ENCODE peak calls at places on chromosome 13, in ten cellular contexts. One of them, this sample, is unnamed.

GRCh38 chr13:28471408-28471807 is 23.5 kb downstream of the FLT1 start:
- DNase-seq in breast epithelium: no peak
- DNase-seq in prostate gland: no peak
- DNase-seq in ovary: no peak
- DNase-seq in GM12878: no peak
- DNase-seq in A549: no peak
- DNase-seq in stomach: no peak
- DNase-seq in lower leg skin: no peak
- DNase-seq in right lobe of liver: no peak
- DNase-seq in transverse colon: no peak
- DNase-seq in this sample: no peak

GRCh38 chr13:32150239-32150638 is 118.7 kb downstream of the FRY start:
- DNase-seq in stomach: no peak
- DNase-seq in GM12878: no peak
- DNase-seq in breast epithelium: no peak
- DNase-seq in A549: no peak
- DNase-seq in right lobe of liver: no peak
- DNase-seq in lower leg skin: no peak
- DNase-seq in ovary: no peak
- DNase-seq in prostate gland: no peak
- DNase-seq in transverse colon: no peak
- DNase-seq in this sample: no peak

GRCh38 chr13:76980075-76980718 is 11.7 kb upstream of the CLN5 start:
- DNase-seq in A549: peak
- DNase-seq in lower leg skin: peak
- DNase-seq in right lobe of liver: peak
- DNase-seq in transverse colon: peak
- DNase-seq in prostate gland: peak
- DNase-seq in stomach: peak
- DNase-seq in breast epithelium: peak
- DNase-seq in GM12878: no peak
- DNase-seq in ovary: peak
- DNase-seq in this sample: peak

GRCh38 chr13:104143760-104144406 is 1077.7 kb upstream of the SLC10A2 start:
- DNase-seq in breast epithelium: no peak
- DNase-seq in prostate gland: peak
- DNase-seq in ovary: no peak
- DNase-seq in GM12878: no peak
- DNase-seq in transverse colon: no peak
- DNase-seq in right lobe of liver: no peak
- DNase-seq in stomach: no peak
- DNase-seq in A549: no peak
- DNase-seq in lower leg skin: no peak
- DNase-seq in this sample: no peak

GRCh38 chr13:77460195-77460594 is 75.3 kb upstream of the SCEL start:
- DNase-seq in stomach: peak
- DNase-seq in A549: no peak
- DNase-seq in ovary: no peak
- DNase-seq in right lobe of liver: peak
- DNase-seq in prostate gland: peak
- DNase-seq in transverse colon: no peak
- DNase-seq in lower leg skin: peak
- DNase-seq in breast epithelium: no peak
- DNase-seq in GM12878: peak
- DNase-seq in this sample: peak

GRCh38 chr13:36420437-36420891 is 11.8 kb upstream of the CCNA1 start:
- DNase-seq in lower leg skin: peak
- DNase-seq in GM12878: peak
- DNase-seq in breast epithelium: peak
- DNase-seq in right lobe of liver: peak
- DNase-seq in prostate gland: peak
- DNase-seq in stomach: peak
- DNase-seq in ovary: peak
- DNase-seq in transverse colon: peak
- DNase-seq in A549: peak
- DNase-seq in this sample: peak

GRCh38 chr13:60572003-60572792 is 175.2 kb downstream of the TDRD3 start:
- DNase-seq in breast epithelium: no peak
- DNase-seq in lower leg skin: no peak
- DNase-seq in prostate gland: no peak
- DNase-seq in A549: no peak
- DNase-seq in transverse colon: no peak
- DNase-seq in stomach: no peak
- DNase-seq in ovary: no peak
- DNase-seq in right lobe of liver: no peak
- DNase-seq in GM12878: no peak
- DNase-seq in this sample: no peak

GRCh38 chr13:99605417-99606321 is 104.4 kb downstream of the TM9SF2 start:
- DNase-seq in breast epithelium: no peak
- DNase-seq in A549: peak
- DNase-seq in GM12878: no peak
- DNase-seq in lower leg skin: peak
- DNase-seq in stomach: peak
- DNase-seq in right lobe of liver: peak
- DNase-seq in prostate gland: peak
- DNase-seq in ovary: peak
- DNase-seq in transverse colon: peak
- DNase-seq in this sample: peak

DNA sequence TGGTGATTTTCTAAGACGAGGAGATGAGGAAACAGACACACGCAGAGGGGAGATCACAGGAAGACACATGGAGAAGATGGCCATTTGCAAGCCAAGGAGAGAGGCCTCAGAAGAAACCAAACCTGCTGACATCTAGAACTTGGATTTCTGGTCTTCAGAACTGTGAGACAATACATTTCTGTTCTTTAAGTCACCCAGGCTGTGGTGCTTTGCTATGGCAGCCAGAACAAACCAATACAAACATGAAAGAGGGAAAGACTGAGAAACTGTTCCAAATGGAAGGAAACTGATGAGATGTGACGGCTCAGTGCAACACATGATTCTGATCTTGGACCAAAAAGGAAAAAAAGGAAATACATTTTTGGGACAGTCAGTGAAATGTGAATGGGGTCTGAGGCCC is 30.1 kb upstream of the SACS start:
- DNase-seq in lower leg skin: no peak
- DNase-seq in transverse colon: no peak
- DNase-seq in breast epithelium: no peak
- DNase-seq in A549: no peak
- DNase-seq in prostate gland: no peak
- DNase-seq in GM12878: no peak
- DNase-seq in stomach: no peak
- DNase-seq in ovary: no peak
- DNase-seq in right lobe of liver: no peak
- DNase-seq in this sample: no peak
- TF ChIP-seq POLR2A in lower leg skin: no peak
- TF ChIP-seq POLR2A in transverse colon: no peak
- TF ChIP-seq POLR2A in breast epithelium: no peak
- TF ChIP-seq POLR2A in A549: no peak
- TF ChIP-seq POLR2A in prostate gland: no peak
- TF ChIP-seq POLR2A in GM12878: no peak
- TF ChIP-seq POLR2A in stomach: no peak
- TF ChIP-seq POLR2A in ovary: no peak
- TF ChIP-seq POLR2A in right lobe of liver: no peak
- TF ChIP-seq POLR2A in this sample: no peak

GRCh38 chr13:110311721-110312668 is 4.9 kb downstream of the COL4A2 start:
- DNase-seq in stomach: no peak
- DNase-seq in ovary: no peak
- DNase-seq in transverse colon: no peak
- DNase-seq in prostate gland: no peak
- DNase-seq in right lobe of liver: no peak
- DNase-seq in breast epithelium: peak
- DNase-seq in lower leg skin: peak
- DNase-seq in GM12878: no peak
- DNase-seq in A549: no peak
- DNase-seq in this sample: no peak

GRCh38 chr13:110312669-110313031 is 5.6 kb downstream of the COL4A2 start:
- DNase-seq in GM12878: no peak
- DNase-seq in stomach: no peak
- DNase-seq in right lobe of liver: no peak
- DNase-seq in transverse colon: no peak
- DNase-seq in breast epithelium: peak
- DNase-seq in prostate gland: no peak
- DNase-seq in A549: no peak
- DNase-seq in ovary: no peak
- DNase-seq in lower leg skin: peak
- DNase-seq in this sample: no peak

GRCh38 chr13:110316196-110316595 is 9.1 kb downstream of the COL4A2 start:
- DNase-seq in A549: no peak
- DNase-seq in transverse colon: no peak
- DNase-seq in stomach: no peak
- DNase-seq in lower leg skin: peak
- DNase-seq in right lobe of liver: no peak
- DNase-seq in GM12878: no peak
- DNase-seq in ovary: no peak
- DNase-seq in breast epithelium: peak
- DNase-seq in prostate gland: no peak
- DNase-seq in this sample: no peak

GRCh38 chr13:110317093-110317492 is 10.0 kb downstream of the COL4A2 start:
- DNase-seq in transverse colon: no peak
- DNase-seq in stomach: no peak
- DNase-seq in prostate gland: no peak
- DNase-seq in lower leg skin: peak
- DNase-seq in right lobe of liver: no peak
- DNase-seq in A549: no peak
- DNase-seq in breast epithelium: peak
- DNase-seq in ovary: no peak
- DNase-seq in GM12878: no peak
- DNase-seq in this sample: no peak

DNA sequence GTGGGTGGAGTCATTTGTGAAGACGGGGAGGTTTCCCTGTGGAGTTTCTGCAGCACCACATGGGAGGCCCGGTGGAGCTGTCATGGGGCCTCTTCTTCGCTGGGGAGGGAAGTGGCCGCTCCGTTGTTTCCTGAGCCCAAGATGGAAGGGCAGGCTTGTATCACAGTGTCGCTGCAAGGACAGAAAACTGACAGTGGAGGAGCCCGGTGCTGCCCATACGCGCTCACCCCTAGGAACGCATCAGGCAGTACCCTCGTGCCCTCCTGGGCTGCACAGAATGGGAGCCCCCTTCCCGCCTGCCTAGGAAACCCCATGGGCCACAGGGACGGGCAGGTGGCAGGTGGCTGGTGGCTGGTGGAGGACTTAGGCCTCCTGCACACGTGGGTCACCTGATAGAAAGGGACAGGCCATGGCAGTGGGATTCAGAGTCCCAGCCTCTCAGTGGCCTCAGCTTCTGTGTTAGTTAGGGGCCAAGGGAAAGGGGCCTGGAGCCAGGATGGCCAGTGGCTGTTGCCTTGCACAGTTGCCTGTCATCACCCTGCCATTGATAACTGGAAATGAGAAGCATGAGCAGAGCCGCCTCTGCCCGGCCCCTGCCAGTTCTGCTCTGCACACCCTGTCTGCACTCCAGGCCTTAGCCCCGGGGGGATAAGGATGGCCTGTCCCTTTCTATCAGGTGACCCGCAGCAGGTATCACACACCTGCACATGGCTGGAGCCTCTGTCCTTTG is 7.6 kb downstream of the COL4A2 start:
- DNase-seq in lower leg skin: peak
- DNase-seq in stomach: no peak
- DNase-seq in right lobe of liver: no peak
- DNase-seq in prostate gland: no peak
- DNase-seq in GM12878: no peak
- DNase-seq in breast epithelium: peak
- DNase-seq in ovary: no peak
- DNase-seq in transverse colon: no peak
- DNase-seq in A549: no peak
- DNase-seq in this sample: no peak
- TF ChIP-seq POLR2A in lower leg skin: no peak
- TF ChIP-seq POLR2A in stomach: no peak
- TF ChIP-seq POLR2A in right lobe of liver: no peak
- TF ChIP-seq POLR2A in prostate gland: no peak
- TF ChIP-seq POLR2A in GM12878: no peak
- TF ChIP-seq POLR2A in breast epithelium: no peak
- TF ChIP-seq POLR2A in ovary: no peak
- TF ChIP-seq POLR2A in transverse colon: no peak
- TF ChIP-seq POLR2A in A549: no peak
- TF ChIP-seq POLR2A in this sample: no peak

GRCh38 chr13:74134226-74134776 is at the start of gene KLF12:
- DNase-seq in ovary: peak
- DNase-seq in right lobe of liver: peak
- DNase-seq in prostate gland: peak
- DNase-seq in lower leg skin: peak
- DNase-seq in A549: peak
- DNase-seq in breast epithelium: peak
- DNase-seq in GM12878: peak
- DNase-seq in stomach: peak
- DNase-seq in transverse colon: peak
- DNase-seq in this sample: peak

GRCh38 chr13:74134777-74135305 is 637 bp upstream of the KLF12 start:
- DNase-seq in A549: peak
- DNase-seq in GM12878: no peak
- DNase-seq in lower leg skin: peak
- DNase-seq in stomach: peak
- DNase-seq in breast epithelium: no peak
- DNase-seq in right lobe of liver: peak
- DNase-seq in ovary: no peak
- DNase-seq in prostate gland: peak
- DNase-seq in transverse colon: peak
- DNase-seq in this sample: peak

GRCh38 chr13:74132768-74133656 is 1.2 kb downstream of the KLF12 start:
- DNase-seq in A549: no peak
- DNase-seq in right lobe of liver: peak
- DNase-seq in GM12878: no peak
- DNase-seq in stomach: peak
- DNase-seq in lower leg skin: peak
- DNase-seq in ovary: peak
- DNase-seq in prostate gland: no peak
- DNase-seq in breast epithelium: no peak
- DNase-seq in transverse colon: peak
- DNase-seq in this sample: peak

GRCh38 chr13:74132152-74132767 is 1.9 kb downstream of the KLF12 start:
- DNase-seq in transverse colon: no peak
- DNase-seq in ovary: no peak
- DNase-seq in prostate gland: no peak
- DNase-seq in right lobe of liver: no peak
- DNase-seq in A549: no peak
- DNase-seq in lower leg skin: no peak
- DNase-seq in GM12878: no peak
- DNase-seq in breast epithelium: no peak
- DNase-seq in stomach: no peak
- DNase-seq in this sample: no peak

GRCh38 chr13:74133657-74134201 is 475 bp downstream of the KLF12 start:
- DNase-seq in right lobe of liver: peak
- DNase-seq in A549: peak
- DNase-seq in lower leg skin: peak
- DNase-seq in breast epithelium: peak
- DNase-seq in ovary: peak
- DNase-seq in stomach: peak
- DNase-seq in prostate gland: peak
- DNase-seq in GM12878: peak
- DNase-seq in transverse colon: peak
- DNase-seq in this sample: peak
- TF ChIP-seq POLR2A in right lobe of liver: peak
- TF ChIP-seq POLR2A in A549: peak
- TF ChIP-seq POLR2A in lower leg skin: no peak
- TF ChIP-seq POLR2A in breast epithelium: no peak
- TF ChIP-seq POLR2A in ovary: peak
- TF ChIP-seq POLR2A in stomach: no peak
- TF ChIP-seq POLR2A in prostate gland: no peak
- TF ChIP-seq POLR2A in GM12878: no peak
- TF ChIP-seq POLR2A in transverse colon: peak
- TF ChIP-seq POLR2A in this sample: peak

GRCh38 chr13:40564342-40564997 is 102.0 kb downstream of the FOXO1 start:
- DNase-seq in right lobe of liver: no peak
- DNase-seq in A549: no peak
- DNase-seq in transverse colon: no peak
- DNase-seq in breast epithelium: no peak
- DNase-seq in GM12878: peak
- DNase-seq in lower leg skin: no peak
- DNase-seq in stomach: no peak
- DNase-seq in ovary: no peak
- DNase-seq in prostate gland: no peak
- DNase-seq in this sample: no peak

GRCh38 chr13:40565282-40566148 is 100.9 kb downstream of the FOXO1 start:
- DNase-seq in stomach: no peak
- DNase-seq in GM12878: no peak
- DNase-seq in ovary: no peak
- DNase-seq in breast epithelium: no peak
- DNase-seq in transverse colon: no peak
- DNase-seq in A549: no peak
- DNase-seq in lower leg skin: no peak
- DNase-seq in prostate gland: no peak
- DNase-seq in right lobe of liver: no peak
- DNase-seq in this sample: no peak

GRCh38 chr13:40562975-40563349 is 103.5 kb downstream of the FOXO1 start:
- DNase-seq in ovary: no peak
- DNase-seq in A549: no peak
- DNase-seq in stomach: no peak
- DNase-seq in breast epithelium: no peak
- DNase-seq in right lobe of liver: no peak
- DNase-seq in lower leg skin: no peak
- DNase-seq in prostate gland: no peak
- DNase-seq in GM12878: no peak
- DNase-seq in transverse colon: no peak
- DNase-seq in this sample: no peak

GRCh38 chr13:40566811-40567210 is 99.6 kb downstream of the FOXO1 start:
- DNase-seq in stomach: no peak
- DNase-seq in transverse colon: no peak
- DNase-seq in GM12878: no peak
- DNase-seq in A549: no peak
- DNase-seq in right lobe of liver: no peak
- DNase-seq in breast epithelium: no peak
- DNase-seq in lower leg skin: no peak
- DNase-seq in ovary: no peak
- DNase-seq in prostate gland: no peak
- DNase-seq in this sample: no peak

GRCh38 chr13:40563350-40564125 is 102.9 kb downstream of the FOXO1 start:
- DNase-seq in GM12878: no peak
- DNase-seq in prostate gland: no peak
- DNase-seq in transverse colon: no peak
- DNase-seq in ovary: no peak
- DNase-seq in stomach: no peak
- DNase-seq in right lobe of liver: peak
- DNase-seq in A549: no peak
- DNase-seq in lower leg skin: no peak
- DNase-seq in breast epithelium: no peak
- DNase-seq in this sample: no peak
- TF ChIP-seq POLR2A in GM12878: no peak
- TF ChIP-seq POLR2A in prostate gland: no peak
- TF ChIP-seq POLR2A in transverse colon: no peak
- TF ChIP-seq POLR2A in ovary: no peak
- TF ChIP-seq POLR2A in stomach: no peak
- TF ChIP-seq POLR2A in right lobe of liver: peak
- TF ChIP-seq POLR2A in A549: no peak
- TF ChIP-seq POLR2A in lower leg skin: no peak
- TF ChIP-seq POLR2A in breast epithelium: no peak
- TF ChIP-seq POLR2A in this sample: no peak